ENCODE peak calls at places on chromosomes 7 and 10, in four cellular contexts. V is IMR-90, Q is K562, I is GM12878. X is an unnamed sample.

GRCh38 chr7:140497241-140497769 is 18.0 kb upstream of the MKRN1 start:
- DNase-seq in V (no peak), Q (no peak), I (no peak), X (no peak)

GRCh38 chr10:75220258-75220657 is 9.7 kb downstream of the VDAC2 start:
- DNase-seq in V (no peak), Q (no peak), I (no peak), X (no peak)

GRCh38 chr10:113709221-113709838 is 29.6 kb downstream of the CASP7 start:
- DNase-seq in V (peak; percentile 85), Q (no peak), I (no peak), X (peak; percentile 7)

GRCh38 chr10:69703766-69704191 is 73.7 kb downstream of the FAM241B start:
- DNase-seq in V (peak; percentile 96), Q (no peak), I (no peak), X (peak; percentile 17)

GRCh38 chr10:20494474-20494873 is 402.6 kb downstream of the NEBL start:
- DNase-seq in V (no peak), Q (no peak), I (no peak), X (no peak)

GRCh38 chr7:70585071-70585470 is 546.9 kb upstream of the GALNT17 start:
- DNase-seq in V (no peak), Q (peak; percentile 15), I (no peak), X (no peak)

GRCh38 chr10:69802424-69803161 is 887 bp downstream of the COL13A1 start:
- DNase-seq in V (peak; percentile 56), Q (no peak), I (no peak), X (peak; percentile 25)

GRCh38 chr7:118104812-118105441 is 79.0 kb upstream of the LSM8 start:
- DNase-seq in V (peak; percentile 40), Q (peak; percentile 13), I (no peak), X (peak; percentile 44)

GRCh38 chr10:110471566-110472139 is 26.1 kb upstream of the DUSP5 start:
- DNase-seq in V (peak; percentile 89), Q (no peak), I (no peak), X (no peak)

GRCh38 chr7:106774768-106775551 is 90.1 kb upstream of the PIK3CG start:
- DNase-seq in V (peak; percentile 27), Q (peak; percentile 100), I (no peak), X (peak; percentile 94)

GRCh38 chr7:102912742-102913141 is at the start of gene LRRC17:
- DNase-seq in V (peak; percentile 97), Q (no peak), I (no peak), X (no peak)

GRCh38 chr10:116278832-116279231 is 5.8 kb upstream of the GFRA1 start:
- DNase-seq in V (peak; percentile 20), Q (no peak), I (no peak), X (no peak)

GRCh38 chr7:74656421-74656910 is 1.1 kb upstream of the GTF2I start:
- DNase-seq in V (no peak), Q (peak; percentile 82), I (no peak), X (peak; percentile 45)

GRCh38 chr10:66778351-66778750 is 147.5 kb upstream of the LRRTM3 start:
- DNase-seq in V (no peak), Q (no peak), I (no peak), X (no peak)
- TF ChIP-seq ELK1 in V (no peak), Q (no peak), I (no peak), X (no peak)

GRCh38 chr7:152424348-152425108 is 11.3 kb downstream of the KMT2C start:
- DNase-seq in V (peak; percentile 57), Q (peak; percentile 71), I (no peak), X (no peak)
- H3K9me3 ChIP-seq in V (peaks cover 4% of the 10 kb centered on the region), Q (peaks cover 11% of the 10 kb centered on the region), I (peaks cover 22% of the 10 kb centered on the region), X (peaks cover 18% of the 10 kb centered on the region)

DNA sequence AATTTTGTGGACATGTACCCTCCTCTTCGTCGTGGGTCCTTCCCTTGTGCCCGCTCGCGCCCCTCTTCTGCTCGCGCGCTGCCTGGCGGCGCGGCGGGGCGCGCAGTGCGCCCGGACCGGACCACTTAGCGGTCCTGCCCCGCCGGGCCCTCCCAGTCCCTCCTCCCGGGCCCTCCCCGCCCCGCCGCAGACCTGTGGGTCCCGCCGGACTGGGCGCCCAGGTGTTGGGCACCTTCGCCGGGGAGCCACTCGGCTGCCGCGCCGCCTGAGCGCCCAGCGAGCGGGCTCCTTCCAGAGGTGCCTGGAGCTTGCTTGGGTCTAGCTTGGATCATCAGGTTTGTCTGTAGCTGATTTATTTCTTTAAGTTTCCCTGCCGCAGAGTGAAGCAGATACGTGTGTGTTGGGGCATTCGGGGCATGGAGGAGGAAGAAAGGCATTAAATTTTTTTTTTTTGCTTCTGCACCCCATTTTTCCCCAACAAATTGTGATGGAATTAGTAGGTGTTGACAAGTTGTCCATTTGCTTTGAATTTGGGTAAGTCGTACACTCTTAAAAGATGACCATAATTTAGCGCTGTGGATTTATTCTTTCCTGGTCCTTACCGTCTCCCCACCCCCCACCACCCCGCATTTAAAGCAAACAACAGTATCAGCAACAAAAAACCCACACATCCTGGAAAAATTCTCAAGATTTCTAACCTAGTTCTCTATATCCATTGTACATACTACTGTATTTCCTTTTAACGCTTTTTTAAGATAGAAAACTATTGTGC is 903 bp downstream of the C1GALT1 start:
- DNase-seq in V (no peak), Q (peak; percentile 51), I (no peak), X (peak; percentile 52)
- TF ChIP-seq POLR2A in V (no peak), Q (no peak), I (no peak), X (no peak)

GRCh38 chr10:24202181-24202570 is 6.8 kb upstream of the KIAA1217 start:
- DNase-seq in V (no peak), Q (no peak), I (no peak), X (no peak)
- TF ChIP-seq ELK1 in V (no peak), Q (no peak), I (no peak), X (no peak)

DNA sequence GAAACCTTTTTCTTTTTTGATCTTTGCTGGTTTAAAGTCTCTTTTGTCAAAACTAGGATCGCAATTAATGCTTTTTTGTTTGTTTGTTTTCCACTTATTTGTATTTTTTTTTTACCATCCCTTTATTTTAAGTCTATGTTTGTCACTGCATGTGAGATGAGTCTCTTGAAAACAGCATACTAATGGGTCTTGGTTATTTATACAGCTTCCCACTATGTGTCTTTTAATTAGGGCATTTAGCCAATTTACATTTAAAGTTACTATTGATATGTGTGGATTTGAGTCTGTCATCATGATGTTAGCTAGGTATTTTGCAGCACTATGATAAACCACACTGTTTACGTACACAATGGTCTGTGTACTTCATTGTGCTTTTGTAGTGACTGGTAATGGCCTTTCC is 34.7 kb upstream of the PPP1R3A start:
- DNase-seq in V (no peak), Q (no peak), I (no peak), X (no peak)
- H3K9me3 ChIP-seq in V (peaks cover 8% of the 10 kb centered on the region), Q (no peaks in the 10 kb centered on the region), I (no peaks in the 10 kb centered on the region), X (peaks cover 2% of the 10 kb centered on the region)

DNA sequence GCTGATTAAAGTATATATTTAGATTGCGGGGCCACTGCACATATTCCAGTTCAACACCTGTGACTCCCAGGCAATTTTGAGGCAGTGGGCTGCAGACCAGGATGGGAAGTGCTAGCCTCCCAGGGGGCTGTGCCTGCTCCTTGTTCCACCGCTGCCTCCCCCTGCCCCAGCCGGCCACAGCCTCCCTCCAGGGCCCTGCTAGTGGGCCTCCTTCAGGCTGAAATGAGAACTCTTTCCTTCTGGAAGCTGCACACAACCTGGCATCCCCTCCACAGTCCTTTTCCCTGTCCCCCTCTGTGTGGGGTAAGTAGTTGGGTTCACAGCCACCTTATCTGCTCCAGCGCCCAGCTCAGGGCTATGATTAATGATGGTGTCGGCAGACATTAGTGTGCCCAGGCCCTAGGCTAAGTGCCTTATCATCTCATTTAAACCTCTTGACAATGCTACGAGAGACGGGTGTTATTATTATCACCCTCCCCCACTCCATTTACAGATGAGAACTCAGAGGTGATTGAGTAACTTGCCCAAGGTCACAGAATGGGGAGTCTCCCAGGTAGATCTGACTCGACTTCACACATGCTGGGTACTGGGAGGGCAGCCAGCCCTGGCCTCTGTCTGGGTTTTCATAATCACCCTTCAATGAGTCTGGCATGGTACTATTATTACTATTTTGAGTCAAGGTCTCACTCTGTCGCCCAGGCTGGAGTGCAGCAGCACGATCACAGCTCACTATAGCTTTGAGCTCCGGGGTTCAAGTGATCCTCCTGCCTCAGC is 10.8 kb upstream of the SFRP5 start:
- DNase-seq in V (no peak), Q (no peak), I (no peak), X (no peak)
- TF ChIP-seq POLR2A in V (no peak), Q (no peak), I (no peak), X (no peak)

GRCh38 chr10:14701466-14701865 is 73.2 kb downstream of the FAM107B start:
- DNase-seq in V (no peak), Q (no peak), I (no peak), X (no peak)
- TF ChIP-seq ELK1 in V (no peak), Q (no peak), I (no peak), X (no peak)

DNA sequence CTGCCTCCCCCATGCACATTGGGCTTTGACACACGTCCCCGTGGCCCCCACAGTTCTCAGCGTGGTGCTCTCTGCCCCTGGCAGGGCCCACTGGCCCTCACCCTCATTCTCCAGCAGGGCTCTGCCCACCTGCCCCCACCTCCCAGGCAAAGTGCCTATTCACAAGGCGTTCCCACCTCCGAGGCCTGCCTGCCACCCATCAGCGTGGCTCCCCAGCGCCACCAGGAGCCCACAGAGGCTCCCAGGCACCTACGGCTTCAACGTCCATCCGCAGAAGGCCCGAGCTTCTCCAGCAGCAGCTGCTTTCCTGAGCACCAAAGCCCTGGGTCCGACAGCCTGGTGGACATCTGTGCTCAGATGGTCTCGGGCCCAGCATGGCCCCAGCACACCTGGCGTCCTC is 211.8 kb upstream of the PPP2R2D start:
- DNase-seq in V (no peak), Q (no peak), I (no peak), X (no peak)
- H3K9me3 ChIP-seq in V (peaks cover 57% of the 10 kb centered on the region), Q (no peaks in the 10 kb centered on the region), I (no peaks in the 10 kb centered on the region), X (no peaks in the 10 kb centered on the region)

GRCh38 chr7:100583132-100584045 is 2.5 kb downstream of the LRCH4 start:
- DNase-seq in V (peak; percentile 67), Q (peak; percentile 58), I (peak; percentile 44), X (no peak)

GRCh38 chr7:100586266-100587025 is at the start of gene FBXO24:
- DNase-seq in V (peak; percentile 100), Q (peak; percentile 100), I (peak; percentile 100), X (peak; percentile 100)

GRCh38 chr7:100584677-100585510 is 1.0 kb downstream of the LRCH4 start:
- DNase-seq in V (peak; percentile 89), Q (peak; percentile 70), I (no peak), X (no peak)

GRCh38 chr7:100584046-100584676 is 1.8 kb downstream of the LRCH4 start:
- DNase-seq in V (peak; percentile 45), Q (peak; percentile 50), I (no peak), X (no peak)

DNA sequence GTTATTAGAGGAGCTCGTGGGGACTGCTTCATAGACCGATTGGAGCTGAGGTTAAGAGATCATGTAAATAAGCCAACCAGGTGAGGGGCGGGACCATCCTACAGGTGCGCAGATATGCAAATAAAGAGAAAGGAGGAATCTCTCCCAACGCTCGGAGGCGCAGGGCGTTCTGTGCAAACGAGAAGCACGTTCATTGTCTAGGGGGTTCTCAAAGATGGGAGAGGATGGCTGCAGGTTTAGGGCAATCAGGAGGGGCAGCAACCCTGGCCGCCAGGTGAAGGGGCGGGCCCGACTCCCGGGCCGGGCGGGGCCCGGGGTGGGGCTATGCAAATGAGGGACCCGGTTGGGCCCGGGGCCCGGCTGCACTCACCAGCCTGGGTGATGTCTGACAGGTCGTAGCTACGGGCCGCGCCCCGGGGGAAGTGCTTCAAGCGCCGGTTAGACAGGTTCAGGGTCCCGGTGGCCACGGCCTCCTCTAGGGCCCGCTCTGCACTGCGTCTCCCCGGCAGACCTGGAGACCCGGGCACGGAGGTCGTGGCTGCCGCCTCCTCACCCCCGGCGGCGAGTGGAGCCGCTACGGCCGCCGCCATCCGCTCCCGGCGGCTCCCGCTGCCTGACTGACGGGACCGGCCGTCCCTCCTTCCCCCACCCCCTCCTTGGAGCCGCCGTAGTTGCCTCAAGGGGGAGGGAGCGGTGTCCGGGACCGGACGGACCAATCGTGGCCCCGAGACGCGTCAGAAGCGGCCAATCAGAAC is at the start of gene LRCH4:
- DNase-seq in V (no peak), Q (peak; percentile 70), I (no peak), X (peak; percentile 74)
- TF ChIP-seq POLR2A in V (peak; percentile 98), Q (peak; percentile 99), I (peak; percentile 99), X (peak; percentile 97)

X was measured in A549.